ENCODE peak calls at places on chromosome 4, in four cellular contexts. Z is Panc1, Q is neuronal stem cell, V is heart right ventricle. S is an unnamed sample.

GRCh38 chr4:140163029-140163810 is 9.2 kb upstream of the MAML3 start:
- DNase-seq in Z (no peak), Q (no peak), V (no peak), S (no peak)

GRCh38 chr4:145473203-145473602 is 8.4 kb upstream of the SMAD1 start:
- DNase-seq in Z (no peak), Q (no peak), V (no peak), S (no peak)

GRCh38 chr4:15963568-15963967 is 593 bp upstream of the FGFBP2 start:
- DNase-seq in Z (no peak), Q (no peak), V (no peak), S (no peak)

GRCh38 chr4:47839259-47839658 is 1.4 kb upstream of the CORIN start:
- DNase-seq in Z (no peak), Q (no peak), V (no peak), S (peak)

GRCh38 chr4:77804471-77804870 is 14.7 kb downstream of the CNOT6L start:
- DNase-seq in Z (no peak), Q (no peak), V (no peak), S (no peak)

GRCh38 chr4:24730256-24731001 is 64.9 kb upstream of the SOD3 start:
- DNase-seq in Z (no peak), Q (no peak), V (peak), S (no peak)

GRCh38 chr4:66169341-66169740 is 499.1 kb upstream of the EPHA5 start:
- DNase-seq in Z (no peak), Q (no peak), V (no peak), S (peak)

GRCh38 chr4:165384608-165385007 is 5.8 kb downstream of the CPE start:
- DNase-seq in Z (no peak), Q (no peak), V (no peak), S (no peak)

GRCh38 chr4:47213106-47213505 is 181.7 kb downstream of the GABRB1 start:
- DNase-seq in Z (no peak), Q (no peak), V (no peak), S (peak)

GRCh38 chr4:92387459-92388069 is 83.8 kb downstream of the GRID2 start:
- DNase-seq in Z (peak), Q (peak), V (no peak), S (peak)

GRCh38 chr4:10115657-10116624 is 658 bp downstream of the WDR1 start:
- DNase-seq in Z (no peak), Q (no peak), V (no peak), S (peak)

GRCh38 chr4:16894406-16894805 is 4.0 kb downstream of the LDB2 start:
- DNase-seq in Z (no peak), Q (no peak), V (no peak), S (peak)

GRCh38 chr4:86564795-86565194 is 29.3 kb upstream of the PTPN13 start:
- DNase-seq in Z (no peak), Q (no peak), V (no peak), S (no peak)

GRCh38 chr4:10006236-10006603 is 15.1 kb downstream of the SLC2A9 start:
- DNase-seq in Z (peak), Q (no peak), V (no peak), S (no peak)

GRCh38 chr4:168486961-168487820 is 6.9 kb upstream of the DDX60L start:
- DNase-seq in Z (no peak), Q (no peak), V (no peak), S (peak)

GRCh38 chr4:168484626-168485025 is 4.3 kb upstream of the DDX60L start:
- DNase-seq in Z (no peak), Q (no peak), V (no peak), S (peak)

GRCh38 chr4:168483786-168484185 is 3.5 kb upstream of the DDX60L start:
- DNase-seq in Z (no peak), Q (no peak), V (no peak), S (no peak)

GRCh38 chr4:168487821-168488162 is 7.5 kb upstream of the DDX60L start:
- DNase-seq in Z (no peak), Q (no peak), V (no peak), S (no peak)

DNA sequence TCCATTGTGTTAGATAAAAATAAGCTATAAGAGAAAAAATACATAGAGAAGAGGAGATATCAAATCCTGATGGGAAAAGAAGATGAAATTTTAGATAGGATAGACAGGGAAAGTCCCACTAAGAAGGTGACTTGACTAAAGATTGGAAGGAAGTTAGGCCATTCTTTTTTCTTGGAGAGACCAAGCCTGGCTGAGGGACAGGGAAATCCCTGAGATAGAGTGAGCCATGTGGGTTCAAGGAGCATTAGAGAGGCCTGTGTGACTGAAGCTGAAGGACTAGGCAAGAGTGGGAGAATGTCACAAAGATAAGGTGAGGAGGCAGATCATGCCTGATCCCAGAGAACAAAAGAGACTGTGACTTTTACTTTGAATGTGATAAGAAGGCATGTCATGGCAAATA is 5.2 kb upstream of the DDX60L start:
- DNase-seq in Z (no peak), Q (no peak), V (no peak), S (no peak)
- H3K27ac ChIP-seq in Z (no peak), Q (no peak), V (no peak), S (no peak)

GRCh38 chr4:147924604-147925412 is 192.9 kb downstream of the ARHGAP10 start:
- DNase-seq in Z (no peak), Q (peak), V (no peak), S (peak)
- H3K27ac ChIP-seq in Z (no peak), Q (no peak), V (no peak), S (no peak)

GRCh38 chr4:90209922-90210321 is 82.7 kb downstream of the CCSER1 start:
- DNase-seq in Z (no peak), Q (no peak), V (no peak), S (no peak)
- H3K27ac ChIP-seq in Z (no peak), Q (no peak), V (no peak), S (no peak)

DNA sequence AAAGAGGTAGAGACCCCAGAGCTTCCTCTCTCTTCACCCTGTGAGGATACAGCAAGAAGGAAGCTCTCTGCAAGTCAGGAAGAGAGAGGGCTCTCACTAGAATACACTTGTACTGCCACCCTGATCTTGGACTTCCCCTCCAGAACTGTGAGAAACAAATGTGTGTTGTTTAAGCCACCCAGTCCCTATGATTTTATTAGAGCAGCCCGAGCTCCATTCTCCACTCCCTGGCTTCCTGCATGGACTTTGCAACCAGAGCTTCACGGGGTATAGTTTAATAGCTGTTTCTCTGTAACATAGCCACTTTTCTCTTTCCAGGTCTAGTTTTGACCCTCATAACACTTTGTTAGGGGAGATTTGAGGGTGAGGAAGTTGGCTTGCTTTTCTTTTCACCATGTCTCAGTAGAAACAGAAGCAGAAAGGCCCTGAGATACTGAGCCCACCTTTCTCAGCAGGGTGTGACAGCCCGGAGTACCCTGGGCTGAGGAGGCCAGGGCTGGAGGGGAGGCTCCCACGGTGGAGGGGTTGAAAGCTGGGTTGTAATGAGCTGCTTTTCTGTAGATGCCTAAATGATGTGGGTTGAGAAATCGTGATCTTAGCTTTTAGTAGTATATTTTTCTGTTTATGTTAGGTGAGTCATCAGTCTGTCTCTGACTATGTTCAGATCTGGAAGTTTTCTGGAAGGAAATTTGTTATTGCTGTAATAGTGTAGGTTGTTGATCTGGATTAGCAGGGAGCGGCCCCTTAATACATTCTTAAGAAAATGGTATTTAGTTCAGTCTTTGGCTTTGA is 118.6 kb downstream of the PTTG2 start:
- DNase-seq in Z (no peak), Q (no peak), V (no peak), S (peak)
- H3K27ac ChIP-seq in Z (no peak), Q (no peak), V (peak), S (peak)